ENCODE peak calls at places on chromosomes 7 and 10, in eight cellular contexts. K, S, W, D, P, J, U and N are unnamed samples.

GRCh38 chr10:48965460-48965859 is 25.8 kb upstream of the LRRC18 start:
- DNase-seq in K (no peak), S (no peak), U (no peak), J (no peak), D (no peak), W (no peak), P (no peak), N (no peak)

GRCh38 chr7:77657427-77658331 is 38.6 kb upstream of the RSBN1L start:
- DNase-seq in D (no peak), K (no peak), S (no peak), J (peak; percentile 43), P (peak; percentile 61), U (no peak), W (peak; percentile 26), N (no peak)

GRCh38 chr10:104317195-104318095 is 20.8 kb downstream of the ITPRIP start:
- DNase-seq in K (peak; percentile 86), D (no peak), S (peak; percentile 24), W (no peak), J (peak; percentile 81), U (no peak), P (peak; percentile 87), N (no peak)

GRCh38 chr7:130270947-130271790 is 4.5 kb downstream of the CPA2 start:
- DNase-seq in U (no peak), W (no peak), P (no peak), D (no peak), K (no peak), J (no peak), S (no peak), N (no peak)

GRCh38 chr10:74418285-74418872 is 267.4 kb downstream of the ADK start:
- DNase-seq in P (peak; percentile 32), J (no peak), D (no peak), S (no peak), K (no peak), W (peak; percentile 73), U (peak; percentile 43), N (peak; percentile 73)

GRCh38 chr10:86585037-86585725 is 63.6 kb upstream of the WAPL start:
- DNase-seq in J (peak; percentile 48), K (peak; percentile 87), S (peak; percentile 39), D (peak; percentile 59), U (peak; percentile 70), P (peak; percentile 57), W (peak; percentile 62), N (peak; percentile 77)

GRCh38 chr10:2985729-2986232 is 81.6 kb upstream of the PFKP start:
- DNase-seq in K (peak; percentile 42), S (no peak), W (no peak), P (peak; percentile 28), D (no peak), U (no peak), J (peak; percentile 66), N (no peak)

GRCh38 chr7:31899356-31899927 is 170.8 kb downstream of the PDE1C start:
- DNase-seq in P (no peak), D (no peak), W (no peak), U (no peak), K (no peak), J (no peak), S (no peak), N (no peak)

GRCh38 chr7:117979954-117980497 is 106.8 kb upstream of the CTTNBP2 start:
- DNase-seq in U (no peak), W (no peak), D (no peak), K (no peak), J (no peak), S (no peak), P (no peak), N (no peak)

GRCh38 chr10:22321156-22321711 is 335 bp downstream of the BMI1 start:
- DNase-seq in P (peak; percentile 75), K (peak; percentile 91), J (peak; percentile 71), D (peak; percentile 69), U (peak; percentile 66), S (no peak), W (peak; percentile 69), N (peak; percentile 75)

GRCh38 chr10:60480865-60481563 is 91.3 kb upstream of the ANK3 start:
- DNase-seq in D (peak; percentile 18), S (no peak), P (peak; percentile 92), J (peak; percentile 76), K (no peak), U (no peak), W (peak; percentile 64), N (no peak)

GRCh38 chr10:22816298-22816653 is 101.9 kb upstream of the PIP4K2A start:
- DNase-seq in K (no peak), U (no peak), D (no peak), J (peak; percentile 96), P (peak; percentile 92), S (no peak), W (peak; percentile 23), N (no peak)

GRCh38 chr7:55308186-55308929 is 56.8 kb upstream of the LANCL2 start:
- DNase-seq in K (no peak), P (peak; percentile 3), J (peak; percentile 87), U (no peak), W (peak; percentile 9), S (no peak), D (no peak), N (no peak)

GRCh38 chr7:96224682-96225081 is 97.2 kb downstream of the SLC25A13 start:
- DNase-seq in W (no peak), D (no peak), K (no peak), P (no peak), J (no peak), U (no peak), S (no peak), N (peak; percentile 17)

GRCh38 chr10:122012731-122013130 is 23.8 kb downstream of the TACC2 start:
- DNase-seq in P (no peak), S (no peak), J (no peak), W (no peak), D (no peak), K (no peak), U (no peak), N (no peak)

GRCh38 chr10:58698777-58699356 is 186.2 kb downstream of the BICC1 start:
- DNase-seq in J (no peak), U (no peak), D (no peak), P (no peak), S (no peak), W (no peak), K (no peak), N (no peak)

GRCh38 chr7:137772748-137773147 is 74.0 kb downstream of the DGKI start:
- DNase-seq in K (no peak), W (no peak), U (no peak), P (peak; percentile 56), S (no peak), J (peak; percentile 90), D (no peak), N (no peak)

GRCh38 chr7:46450871-46451270 is 529.8 kb upstream of the IGFBP3 start:
- DNase-seq in U (no peak), D (no peak), J (peak; percentile 55), P (no peak), S (no peak), K (no peak), W (no peak), N (no peak)

GRCh38 chr7:68550027-68550426 is 1048.2 kb upstream of the AUTS2 start:
- DNase-seq in U (no peak), W (no peak), P (no peak), S (no peak), K (no peak), D (no peak), J (no peak), N (no peak)

GRCh38 chr10:24214762-24215161 is 5.8 kb downstream of the KIAA1217 start:
- DNase-seq in P (no peak), U (no peak), W (peak; percentile 60), K (no peak), D (no peak), S (no peak), J (no peak), N (no peak)

GRCh38 chr7:155153676-155154075 is 83.6 kb downstream of the HTR5A start:
- DNase-seq in D (no peak), P (no peak), S (no peak), J (no peak), U (no peak), W (no peak), K (peak; percentile 63), N (no peak)

GRCh38 chr10:101061814-101062230 is at the start of gene KAZALD1:
- DNase-seq in P (peak; percentile 15), W (no peak), K (peak; percentile 89), J (no peak), U (no peak), S (no peak), D (peak; percentile 84), N (no peak)

DNA sequence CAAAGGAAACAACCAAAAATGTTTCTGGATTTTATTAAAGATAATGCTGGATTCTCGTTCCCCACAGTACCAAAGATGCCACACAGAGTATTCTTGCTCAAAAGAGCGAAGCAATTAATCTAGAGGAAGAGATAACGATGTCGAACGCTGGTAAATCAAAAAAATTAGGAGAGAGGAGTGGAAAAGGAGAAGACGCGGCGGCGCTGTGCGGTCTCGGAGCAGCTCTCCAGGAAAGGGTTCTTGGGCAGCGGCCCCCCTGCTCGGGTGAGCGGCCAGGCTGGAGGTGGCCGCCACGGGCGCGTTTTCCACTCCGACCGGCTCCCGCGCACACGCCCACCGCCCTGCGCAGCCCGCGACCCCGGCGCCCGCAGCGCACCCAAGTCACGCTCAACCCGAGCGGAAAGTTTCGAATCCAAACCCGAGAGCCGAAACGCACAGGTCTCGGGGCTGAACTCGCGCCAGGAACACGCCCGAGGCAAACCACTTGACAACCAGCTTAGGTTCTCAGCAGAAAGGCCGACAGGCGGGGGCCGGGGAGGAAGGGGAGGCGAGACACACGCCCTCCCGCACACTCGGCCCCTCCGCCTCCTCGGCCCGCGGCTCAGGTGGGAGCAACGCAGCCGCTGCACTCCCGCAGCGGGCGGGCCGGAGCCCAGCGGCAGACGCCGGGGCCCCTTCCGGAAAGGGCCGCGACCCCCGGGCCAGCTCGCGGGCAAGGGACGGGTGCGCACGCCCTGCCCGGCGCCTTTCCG is 924 bp downstream of the SRPK2 start:
- DNase-seq in P (peak; percentile 34), J (peak; percentile 28), D (peak; percentile 60), S (peak; percentile 19), K (peak; percentile 88), U (peak; percentile 52), W (peak; percentile 65), N (peak; percentile 72)
- TF ChIP-seq CTCF in P (no peak), J (no peak), D (no peak), S (no peak), K (no peak), U (peak; percentile 31), W (no peak), N (no peak)

GRCh38 chr7:26507375-26508068 is 215.9 kb downstream of the SNX10 start:
- DNase-seq in J (no peak), K (no peak), W (no peak), D (no peak), U (no peak), P (no peak), S (no peak), N (no peak)
- TF ChIP-seq CTCF in J (no peak), K (no peak), W (no peak), D (no peak), U (no peak), P (no peak), S (no peak), N (no peak)

GRCh38 chr10:97686301-97686961 is 610 bp downstream of the AVPI1 start:
- DNase-seq in P (no peak), J (no peak), U (no peak), K (peak; percentile 84), S (no peak), D (no peak), W (no peak), N (no peak)
- TF ChIP-seq CTCF in P (no peak), J (no peak), U (no peak), K (no peak), S (no peak), D (no peak), W (no peak), N (no peak)

DNA sequence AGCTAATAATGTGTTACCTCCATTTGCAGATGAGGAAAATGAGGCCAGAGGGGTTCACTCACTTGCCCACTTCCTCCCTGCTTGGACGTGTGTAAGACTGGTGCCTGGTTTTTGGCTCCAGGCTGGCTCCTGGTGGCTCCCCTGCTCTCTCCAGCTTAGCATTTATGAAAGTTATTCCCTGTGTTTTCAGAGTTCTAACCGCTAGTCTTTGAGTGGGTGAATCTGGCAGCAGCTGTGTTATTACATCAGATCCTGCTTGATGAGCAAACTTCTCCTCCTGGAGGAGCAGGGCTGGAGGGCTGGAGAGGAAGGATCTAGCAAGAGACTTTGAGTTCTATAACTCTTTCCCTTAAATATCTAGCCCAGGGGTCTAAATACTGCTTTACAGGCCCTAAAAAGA is 80.9 kb upstream of the AGBL3 start:
- DNase-seq in P (peak; percentile 95), S (peak; percentile 36), D (peak; percentile 67), J (peak; percentile 96), K (no peak), W (peak; percentile 32), U (no peak), N (no peak)
- TF ChIP-seq CTCF in P (peak; percentile 55), S (no peak), D (no peak), J (peak; percentile 55), K (no peak), W (no peak), U (no peak), N (no peak)